ENCODE peak calls at places on chromosome 14, in nine cellular contexts. H is COR-L47; S is glomerular endothelial cell; N is skeletal muscle cell; Y is GM12865; B is NCI-H446 treated with DMSO at 0.1 percent for 48 hours; O is iris pigment epithelial cell; W is T47D; L is activated CD4-positive, alpha-beta T cell treated with anti-CD3 and anti-CD28 coated beads, Interleukin-2, amount 50 U/mL, for 48 hours. C is an unnamed sample.

GRCh38 chr14:20610002-20610765 is 19.0 kb upstream of the RNASE12 start:
- DNase-seq in B (peak), N (no peak), H (peak), W (peak), Y (peak), O (peak), S (no peak), L (peak), C (peak)

GRCh38 chr14:69994002-69994401 is 114.8 kb downstream of the SMOC1 start:
- DNase-seq in B (no peak), Y (no peak), W (no peak), L (no peak), S (no peak), N (no peak), H (no peak), O (peak), C (no peak)

GRCh38 chr14:32329146-32329545 is at the start of gene AKAP6:
- DNase-seq in O (no peak), H (peak), L (no peak), N (no peak), W (no peak), B (no peak), Y (no peak), S (no peak), C (peak)

GRCh38 chr14:88542857-88543795 is 11.7 kb downstream of the PTPN21 start:
- DNase-seq in B (no peak), L (no peak), S (no peak), H (peak), W (no peak), Y (no peak), N (no peak), O (peak), C (no peak)

GRCh38 chr14:85535916-85536834 is 6.2 kb downstream of the FLRT2 start:
- DNase-seq in B (no peak), Y (no peak), L (no peak), H (peak), S (no peak), W (peak), O (peak), N (no peak), C (no peak)

GRCh38 chr14:89190779-89191513 is 226.1 kb downstream of the FOXN3 start:
- DNase-seq in O (no peak), N (no peak), W (no peak), L (no peak), H (peak), B (peak), Y (no peak), S (no peak), C (peak)

GRCh38 chr14:87432698-87433097 is 560.3 kb downstream of the GALC start:
- DNase-seq in L (no peak), S (no peak), H (no peak), Y (no peak), O (no peak), W (no peak), N (no peak), B (no peak), C (no peak)

GRCh38 chr14:20760950-20761349 is 7.3 kb upstream of the EDDM3B start:
- DNase-seq in S (no peak), H (no peak), Y (peak), W (no peak), B (no peak), O (no peak), L (no peak), N (no peak), C (no peak)

GRCh38 chr14:38743941-38744611 is 359.0 kb downstream of the SEC23A start:
- DNase-seq in S (no peak), W (no peak), O (no peak), H (no peak), B (no peak), N (no peak), Y (no peak), L (no peak), C (no peak)

GRCh38 chr14:101010835-101011234 is 107.3 kb upstream of the RTL1 start:
- DNase-seq in H (no peak), S (no peak), W (no peak), N (no peak), L (no peak), O (no peak), B (no peak), Y (no peak), C (no peak)

GRCh38 chr14:101072945-101073597 is 169.5 kb upstream of the RTL1 start:
- DNase-seq in O (peak), Y (peak), S (peak), B (peak), W (peak), L (peak), H (peak), N (peak), C (peak)

GRCh38 chr14:105343194-105343593 is 28.6 kb downstream of the PACS2 start:
- DNase-seq in Y (no peak), S (no peak), O (no peak), N (no peak), W (no peak), H (peak), L (no peak), B (peak), C (peak)

GRCh38 chr14:51453869-51454268 is 197.8 kb upstream of the FRMD6 start:
- DNase-seq in O (no peak), N (no peak), B (peak), L (no peak), H (no peak), S (no peak), Y (no peak), W (no peak), C (no peak)